ENCODE peak calls at places on chromosome 20, in five cellular contexts. B is stomach, A is suprapubic skin, X is foreskin keratinocyte, J is sigmoid colon. H is an unnamed sample. For H3K4me1, the result is how much of the 10 kb centered on the place peaks cover.

GRCh38 chr20:32631916-32632460 is 41.8 kb downstream of the C20orf203 start:
- DNase-seq in B (no peak), A (no peak), X (no peak), J (no peak), H (no peak)

GRCh38 chr20:51469578-51470520 is 72.7 kb downstream of the NFATC2 start:
- DNase-seq in B (no peak), A (no peak), X (no peak), J (no peak), H (no peak)

GRCh38 chr20:51276331-51276730 is 253.4 kb upstream of the KCNG1 start:
- DNase-seq in B (no peak), A (no peak), X (no peak), J (no peak), H (no peak)

GRCh38 chr20:37986063-37986858 is 47.0 kb downstream of the TTI1 start:
- DNase-seq in B (peak), A (no peak), X (no peak), J (no peak), H (no peak)

GRCh38 chr20:32336918-32337347 is 21.2 kb upstream of the ASXL1 start:
- DNase-seq in B (no peak), A (no peak), X (no peak), J (no peak), H (no peak)

GRCh38 chr20:13831476-13831875 is 46.6 kb downstream of the NDUFAF5 start:
- DNase-seq in B (no peak), A (no peak), X (no peak), J (no peak), H (no peak)

GRCh38 chr20:39829713-39830112 is 859.3 kb downstream of the MAFB start:
- DNase-seq in B (no peak), A (no peak), X (no peak), J (no peak), H (no peak)

GRCh38 chr20:12838261-12838866 is 170.4 kb upstream of the SPTLC3 start:
- DNase-seq in B (no peak), A (no peak), X (no peak), J (no peak), H (no peak)

GRCh38 chr20:50726955-50727791 is 4.2 kb upstream of the PARD6B start:
- DNase-seq in B (no peak), A (no peak), X (no peak), J (no peak), H (no peak)

GRCh38 chr20:37838769-37839431 is 64.0 kb upstream of the VSTM2L start:
- DNase-seq in B (no peak), A (no peak), X (no peak), J (no peak), H (no peak)

GRCh38 chr20:38040276-38040675 is 6.7 kb downstream of the RPRD1B start:
- DNase-seq in B (no peak), A (no peak), X (no peak), J (no peak), H (no peak)

GRCh38 chr20:33944914-33945313 is 48.8 kb upstream of the RALY start:
- DNase-seq in B (no peak), A (no peak), X (no peak), J (no peak), H (no peak)

GRCh38 chr20:62616728-62617621 is 25.3 kb upstream of the SLCO4A1 start:
- DNase-seq in B (peak), A (no peak), X (peak), J (peak), H (peak)

GRCh38 chr20:62620624-62621023 is 21.7 kb upstream of the SLCO4A1 start:
- DNase-seq in B (no peak), A (no peak), X (no peak), J (no peak), H (no peak)

GRCh38 chr20:62621251-62622110 is 20.8 kb upstream of the SLCO4A1 start:
- DNase-seq in B (no peak), A (no peak), X (no peak), J (no peak), H (no peak)

GRCh38 chr20:62617711-62618483 is 24.4 kb upstream of the SLCO4A1 start:
- DNase-seq in B (peak), A (no peak), X (no peak), J (peak), H (no peak)

GRCh38 chr20:62618622-62619529 is 23.4 kb upstream of the SLCO4A1 start:
- DNase-seq in B (no peak), A (no peak), X (no peak), J (no peak), H (no peak)
- H3K4me1 ChIP-seq in B (under half), A (half or more), X (under half), J (under half), H (under half)

DNA sequence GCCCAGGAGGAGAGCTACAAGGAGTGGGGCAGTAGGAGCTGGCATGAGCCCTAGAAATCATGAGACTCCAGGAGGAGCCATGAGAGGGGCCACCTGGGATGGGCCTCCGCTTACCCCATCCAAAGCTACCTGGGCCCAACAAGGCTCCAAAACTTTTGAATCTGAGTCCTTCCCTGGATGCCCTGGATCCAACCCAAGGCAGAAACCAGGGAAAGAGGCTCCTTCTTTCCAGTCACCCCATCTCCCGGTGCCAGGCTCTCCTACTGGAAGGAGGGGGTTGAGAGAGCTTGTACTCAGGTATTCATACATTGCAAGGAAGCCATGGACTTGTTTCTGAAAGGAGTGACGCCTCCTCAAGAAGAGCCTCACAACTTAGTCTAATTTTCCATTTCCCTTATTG is 7.8 kb upstream of the SIRPG start:
- DNase-seq in B (no peak), A (no peak), X (no peak), J (no peak), H (no peak)
- H3K4me1 ChIP-seq in B (under half), A (under half), X (under half), J (under half), H (under half)

GRCh38 chr20:17636523-17637412 is 45.3 kb downstream of the RRBP1 start:
- DNase-seq in B (no peak), A (no peak), X (no peak), J (no peak), H (peak)

GRCh38 chr20:17637413-17637780 is 44.6 kb downstream of the RRBP1 start:
- DNase-seq in B (no peak), A (no peak), X (no peak), J (no peak), H (no peak)

GRCh38 chr20:17640146-17640874 is 41.7 kb downstream of the RRBP1 start:
- DNase-seq in B (no peak), A (no peak), X (no peak), J (no peak), H (no peak)

GRCh38 chr20:17638835-17639407 is 43.1 kb downstream of the RRBP1 start:
- DNase-seq in B (no peak), A (no peak), X (no peak), J (no peak), H (no peak)

GRCh38 chr20:17637985-17638640 is 43.9 kb downstream of the RRBP1 start:
- DNase-seq in B (no peak), A (no peak), X (no peak), J (no peak), H (no peak)
- H3K4me1 ChIP-seq in B (under half), A (under half), X (under half), J (under half), H (under half)

GRCh38 chr20:21493049-21493448 is 20.8 kb downstream of the NKX2-2 start:
- DNase-seq in B (no peak), A (no peak), X (no peak), J (no peak), H (no peak)

DNA sequence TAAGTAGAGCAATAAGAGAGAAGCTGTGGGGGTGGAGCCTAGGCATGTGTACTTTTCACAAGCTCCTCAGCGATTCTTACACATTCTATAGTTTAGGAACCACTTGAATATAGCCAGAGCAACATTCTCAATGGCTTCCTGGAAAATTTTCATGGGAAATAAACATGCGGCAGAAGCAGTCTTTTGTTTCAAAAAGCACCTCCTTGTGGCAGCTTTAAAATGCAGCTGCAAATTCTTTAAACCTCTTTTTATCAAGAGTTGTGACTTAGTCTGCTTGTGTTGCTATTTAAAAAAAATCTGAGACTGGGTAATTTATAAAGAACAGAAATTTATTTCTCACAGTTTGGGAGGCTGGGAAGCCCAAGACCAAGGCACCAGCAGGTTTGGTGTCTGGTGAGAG is 23.8 kb downstream of the NKX2-2 start:
- DNase-seq in B (no peak), A (no peak), X (no peak), J (no peak), H (no peak)
- H3K4me1 ChIP-seq in B (under half), A (under half), X (under half), J (under half), H (under half)